ENCODE peak calls at places on chromosomes 11 and 22, in four cellular contexts. Z is stomach; U is dorsolateral prefrontal cortex; R is CD4-positive, alpha-beta memory T cell. G is an unnamed sample.

GRCh38 chr11:43516316-43516820 is 157.6 kb downstream of the TTC17 start:
- DNase-seq in Z (no peak), U (no peak), R (no peak), G (no peak)

GRCh38 chr11:134482865-134483264 is 70.8 kb upstream of the B3GAT1 start:
- DNase-seq in Z (no peak), U (no peak), R (no peak), G (no peak)

GRCh38 chr11:119148855-119149370 is at the start of gene ABCG4:
- DNase-seq in Z (peak), U (no peak), R (peak), G (no peak)

GRCh38 chr11:46682773-46683752 is 17.4 kb downstream of the ARHGAP1 start:
- DNase-seq in Z (no peak), U (no peak), R (no peak), G (no peak)

GRCh38 chr11:36361901-36362391 is 65.9 kb downstream of the PRR5L start:
- DNase-seq in Z (no peak), U (no peak), R (no peak), G (no peak)

GRCh38 chr11:10785146-10785474 is 23.6 kb downstream of the EIF4G2 start:
- DNase-seq in Z (no peak), U (no peak), R (no peak), G (no peak)

GRCh38 chr22:43818981-43819690 is 7.0 kb upstream of the EFCAB6 start:
- DNase-seq in Z (no peak), U (no peak), R (no peak), G (no peak)

GRCh38 chr11:19723572-19724342 is 11.1 kb downstream of the NAV2 start:
- DNase-seq in Z (no peak), U (no peak), R (peak), G (no peak)

GRCh38 chr22:48676266-48677167 is 1151.2 kb downstream of the BRD1 start:
- DNase-seq in Z (no peak), U (no peak), R (no peak), G (no peak)

GRCh38 chr11:73172992-73173656 is 31.0 kb upstream of the FCHSD2 start:
- DNase-seq in Z (no peak), U (no peak), R (no peak), G (no peak)

GRCh38 chr22:21082248-21082647 is 36.5 kb downstream of the LRRC74B start:
- DNase-seq in Z (no peak), U (no peak), R (no peak), G (no peak)

GRCh38 chr22:43862074-43862881 is at the start of gene SULT4A1:
- DNase-seq in Z (no peak), U (no peak), R (no peak), G (no peak)

GRCh38 chr11:126544311-126545056 is 189.0 kb downstream of the ST3GAL4 start:
- DNase-seq in Z (no peak), U (peak), R (no peak), G (no peak)

GRCh38 chr22:49008682-49009235 is 818.9 kb downstream of the BRD1 start:
- DNase-seq in Z (peak), U (no peak), R (no peak), G (no peak)

GRCh38 chr11:10913075-10913474 is 55.2 kb upstream of the ZBED5 start:
- DNase-seq in Z (no peak), U (no peak), R (no peak), G (peak)

GRCh38 chr22:29314537-29315285 is 786 bp downstream of the RASL10A start:
- DNase-seq in Z (no peak), U (no peak), R (no peak), G (no peak)

GRCh38 chr22:31343235-31344191 is 2.6 kb downstream of the PATZ1 start:
- DNase-seq in Z (peak), U (no peak), R (no peak), G (peak)

GRCh38 chr11:66619080-66619554 is 2.7 kb downstream of the RBM14 start:
- DNase-seq in Z (no peak), U (no peak), R (peak), G (no peak)

GRCh38 chr11:3609416-3610265 is 32.2 kb downstream of the ART5 start:
- DNase-seq in Z (no peak), U (no peak), R (peak), G (peak)

GRCh38 chr22:22896601-22897000 is 9.0 kb downstream of the IGLL5 start:
- DNase-seq in Z (no peak), U (no peak), R (no peak), G (no peak)

GRCh38 chr11:87421422-87421821 is 383.7 kb downstream of the TMEM135 start:
- DNase-seq in Z (no peak), U (peak), R (peak), G (peak)

GRCh38 chr11:10518123-10518522 is 22.9 kb downstream of the RNF141 start:
- DNase-seq in Z (no peak), U (no peak), R (no peak), G (no peak)

GRCh38 chr22:38213319-38214247 is 11.8 kb downstream of the MAFF start:
- DNase-seq in Z (no peak), U (no peak), R (no peak), G (no peak)

GRCh38 chr11:8794677-8795103 is 112.1 kb downstream of the RPL27A start:
- DNase-seq in Z (peak), U (no peak), R (no peak), G (no peak)

GRCh38 chr11:74134661-74135515 is 35.9 kb downstream of the C2CD3 start:
- DNase-seq in Z (no peak), U (no peak), R (no peak), G (no peak)

GRCh38 chr11:78708388-78708787 is 133.7 kb upstream of the NARS2 start:
- DNase-seq in Z (no peak), U (no peak), R (no peak), G (no peak)

GRCh38 chr11:75776546-75776945 is 8.0 kb downstream of the DGAT2 start:
- DNase-seq in Z (no peak), U (no peak), R (no peak), G (no peak)

GRCh38 chr11:78044706-78045105 is 19.0 kb upstream of the THRSP start:
- DNase-seq in Z (peak), U (no peak), R (no peak), G (no peak)

GRCh38 chr11:2791521-2792375 is 92.0 kb upstream of the KCNQ1OT1 start:
- DNase-seq in Z (peak), U (no peak), R (peak), G (no peak)

GRCh38 chr22:43147821-43148220 is 3.5 kb upstream of the TSPO start:
- DNase-seq in Z (no peak), U (peak), R (no peak), G (no peak)

GRCh38 chr11:94678236-94678635 is 89.9 kb upstream of the AMOTL1 start:
- DNase-seq in Z (no peak), U (no peak), R (no peak), G (no peak)

DNA sequence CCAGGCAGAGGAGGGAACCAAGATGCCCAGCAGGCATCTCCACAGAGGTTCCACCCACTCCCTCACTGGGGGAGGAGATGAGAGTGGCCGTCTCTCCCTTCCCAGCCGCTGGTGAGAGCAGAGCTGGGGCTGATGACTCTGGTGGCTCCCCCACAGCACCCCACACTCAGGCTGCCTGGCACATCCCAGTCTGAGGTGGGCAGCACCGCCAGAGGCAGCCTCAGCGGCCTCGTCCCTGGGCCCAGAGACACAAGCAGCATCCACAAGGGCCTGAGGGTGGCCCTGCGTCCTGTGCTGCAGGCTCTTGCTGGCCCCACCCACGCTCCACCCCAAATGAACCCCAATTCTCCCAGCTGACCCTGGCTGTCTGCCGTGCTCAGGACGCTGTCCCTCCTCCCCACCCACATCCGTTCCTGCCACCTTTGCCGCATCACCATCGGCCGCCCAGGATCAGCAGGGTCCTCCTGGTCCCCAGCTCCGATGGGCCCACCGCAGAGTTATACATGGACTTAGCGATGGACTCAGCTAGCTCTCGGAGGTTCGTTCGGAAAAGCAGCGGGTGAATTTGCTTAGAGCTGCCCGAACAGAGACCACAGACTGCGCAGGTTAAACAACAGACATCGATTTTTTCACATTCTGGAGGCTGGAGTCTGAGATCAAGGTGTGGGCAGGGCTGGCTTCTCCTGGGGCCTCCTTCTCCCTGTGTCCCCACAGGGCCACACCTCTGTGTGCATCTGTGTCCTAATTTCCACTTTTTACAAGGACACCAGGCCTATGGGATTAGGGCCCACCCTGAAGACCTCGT is 20.2 kb upstream of the CTSD start:
- DNase-seq in Z (no peak), U (no peak), R (no peak), G (no peak)
- H3K27ac ChIP-seq in Z (no peak), U (no peak), R (no peak), G (no peak)

GRCh38 chr11:112227002-112227401 is 774 bp downstream of the PTS start:
- DNase-seq in Z (no peak), U (peak), R (no peak), G (no peak)

GRCh38 chr11:112227471-112227870 is 1.2 kb downstream of the PTS start:
- DNase-seq in Z (no peak), U (no peak), R (no peak), G (no peak)

GRCh38 chr11:112229746-112230433 is 3.7 kb downstream of the PTS start:
- DNase-seq in Z (no peak), U (no peak), R (no peak), G (no peak)

GRCh38 chr11:112229159-112229558 is 2.9 kb downstream of the PTS start:
- DNase-seq in Z (no peak), U (no peak), R (no peak), G (no peak)

GRCh38 chr11:112228706-112229105 is 2.5 kb downstream of the PTS start:
- DNase-seq in Z (no peak), U (no peak), R (no peak), G (no peak)
- H3K27ac ChIP-seq in Z (peak), U (no peak), R (no peak), G (no peak)

GRCh38 chr11:95991545-95991944 is 67.6 kb upstream of the MTMR2 start:
- DNase-seq in Z (no peak), U (no peak), R (no peak), G (no peak)
- H3K27ac ChIP-seq in Z (peak), U (no peak), R (no peak), G (no peak)

GRCh38 chr22:27853404-27853803 is 51.8 kb upstream of the MN1 start:
- DNase-seq in Z (no peak), U (no peak), R (no peak), G (no peak)

GRCh38 chr22:27851974-27852713 is 50.6 kb upstream of the MN1 start:
- DNase-seq in Z (no peak), U (no peak), R (no peak), G (no peak)

GRCh38 chr22:27846910-27847309 is 45.4 kb upstream of the MN1 start:
- DNase-seq in Z (no peak), U (no peak), R (no peak), G (no peak)

GRCh38 chr22:27848005-27848404 is 46.4 kb upstream of the MN1 start:
- DNase-seq in Z (no peak), U (no peak), R (no peak), G (no peak)

GRCh38 chr22:27850000-27850465 is 48.5 kb upstream of the MN1 start:
- DNase-seq in Z (peak), U (no peak), R (no peak), G (no peak)
- H3K27ac ChIP-seq in Z (peak), U (no peak), R (no peak), G (no peak)

GRCh38 chr11:6646040-6646439 is 9.6 kb downstream of the DCHS1 start:
- DNase-seq in Z (no peak), U (no peak), R (no peak), G (no peak)

GRCh38 chr11:6648505-6648904 is 7.1 kb downstream of the DCHS1 start:
- DNase-seq in Z (no peak), U (no peak), R (no peak), G (no peak)

GRCh38 chr11:6646631-6647281 is 8.9 kb downstream of the DCHS1 start:
- DNase-seq in Z (no peak), U (no peak), R (no peak), G (peak)

GRCh38 chr11:6647282-6647679 is 8.3 kb downstream of the DCHS1 start:
- DNase-seq in Z (no peak), U (no peak), R (no peak), G (no peak)

DNA sequence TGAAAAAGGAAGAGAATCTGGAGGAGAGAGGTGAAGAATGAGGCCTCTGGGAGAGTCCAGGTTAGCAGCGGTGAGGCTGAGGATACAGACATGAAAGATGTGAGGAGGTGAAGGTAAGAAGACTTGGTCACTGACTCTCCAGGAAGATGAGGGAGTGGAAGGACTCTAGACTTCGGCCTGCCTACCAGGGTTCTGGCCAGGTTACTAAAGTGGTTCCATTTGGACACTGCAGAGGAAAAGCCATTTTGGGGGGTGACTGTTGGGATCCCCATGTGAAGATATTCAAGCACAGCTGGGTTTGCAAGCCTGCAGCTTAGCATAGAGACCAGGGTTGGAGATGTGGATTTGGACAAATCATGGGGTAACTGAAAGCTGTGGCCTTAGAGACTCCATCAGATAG is 7.8 kb downstream of the DCHS1 start:
- DNase-seq in Z (no peak), U (no peak), R (no peak), G (no peak)
- H3K27ac ChIP-seq in Z (peak), U (no peak), R (peak), G (no peak)

GRCh38 chr22:19991395-19991644 is 25.3 kb downstream of the ARVCF start:
- DNase-seq in Z (no peak), U (no peak), R (no peak), G (no peak)
- H3K27ac ChIP-seq in Z (peak), U (peak), R (no peak), G (no peak)

GRCh38 chr11:121372671-121373429 is 79.3 kb upstream of the SORL1 start:
- DNase-seq in Z (no peak), U (no peak), R (peak), G (peak)
- H3K27ac ChIP-seq in Z (no peak), U (no peak), R (no peak), G (peak)

DNA sequence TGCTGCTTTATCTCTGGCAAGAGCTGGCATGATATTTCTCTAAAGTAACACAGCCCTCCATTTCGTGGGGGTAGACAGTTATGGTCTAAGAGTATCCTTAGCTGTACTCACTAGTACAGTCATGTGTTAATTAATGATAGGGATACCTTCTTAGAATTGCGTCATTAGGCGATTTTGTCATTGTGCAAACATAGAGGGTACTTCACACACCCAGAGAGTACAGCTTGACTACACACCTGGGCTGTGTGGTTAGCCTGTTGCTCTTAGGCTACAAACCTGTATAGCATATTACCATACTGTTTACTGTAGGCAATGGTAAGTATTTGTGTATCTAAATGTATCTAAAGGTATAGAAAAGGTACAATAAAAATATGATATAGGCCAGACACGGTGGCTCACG is 17.0 kb downstream of the XRCC6 start:
- DNase-seq in Z (no peak), U (no peak), R (no peak), G (no peak)
- H3K27ac ChIP-seq in Z (no peak), U (no peak), R (no peak), G (no peak)

G was measured in Karpas-422.